ENCODE peak calls at places on chromosomes 2 and 18, in eight cellular contexts. One of them, this sample, is unnamed.
A peak's percentile ranks its signal among the peaks of the same experiment; 100 is the strongest.

GRCh38 chr2:235551965-235552364 is 58.1 kb downstream of the AGAP1 start:
- DNase-seq in left ventricle myocardium inferior: peak; percentile 38
- DNase-seq in right cardiac atrium: peak; percentile 75
- DNase-seq in AG10803: peak; percentile 45
- DNase-seq in K562: peak; percentile 28
- DNase-seq in H1: peak; percentile 38
- DNase-seq in astrocyte of the cerebellum: peak; percentile 22
- DNase-seq in colonic mucosa: peak; percentile 68
- DNase-seq in this sample: peak; percentile 33

GRCh38 chr18:48367557-48367956 is 41.6 kb downstream of the ZBTB7C start:
- DNase-seq in left ventricle myocardium inferior: no peak
- DNase-seq in right cardiac atrium: no peak
- DNase-seq in AG10803: no peak
- DNase-seq in K562: no peak
- DNase-seq in H1: no peak
- DNase-seq in astrocyte of the cerebellum: no peak
- DNase-seq in colonic mucosa: no peak
- DNase-seq in this sample: no peak

GRCh38 chr2:221596192-221596591 is 24.1 kb upstream of the EPHA4 start:
- DNase-seq in left ventricle myocardium inferior: no peak
- DNase-seq in right cardiac atrium: no peak
- DNase-seq in AG10803: peak; percentile 57
- DNase-seq in K562: no peak
- DNase-seq in H1: no peak
- DNase-seq in astrocyte of the cerebellum: peak; percentile 26
- DNase-seq in colonic mucosa: no peak
- DNase-seq in this sample: no peak

GRCh38 chr2:241603686-241604085 is 33.3 kb downstream of the THAP4 start:
- DNase-seq in left ventricle myocardium inferior: no peak
- DNase-seq in right cardiac atrium: no peak
- DNase-seq in AG10803: no peak
- DNase-seq in K562: no peak
- DNase-seq in H1: no peak
- DNase-seq in astrocyte of the cerebellum: no peak
- DNase-seq in colonic mucosa: no peak
- DNase-seq in this sample: no peak

GRCh38 chr2:28314968-28315367 is 77.7 kb upstream of the FOSL2 start:
- DNase-seq in left ventricle myocardium inferior: no peak
- DNase-seq in right cardiac atrium: no peak
- DNase-seq in AG10803: no peak
- DNase-seq in K562: no peak
- DNase-seq in H1: no peak
- DNase-seq in astrocyte of the cerebellum: no peak
- DNase-seq in colonic mucosa: no peak
- DNase-seq in this sample: no peak

GRCh38 chr2:71926860-71927756 is 220.6 kb downstream of the CYP26B1 start:
- DNase-seq in left ventricle myocardium inferior: no peak
- DNase-seq in right cardiac atrium: no peak
- DNase-seq in AG10803: no peak
- DNase-seq in K562: peak; percentile 1
- DNase-seq in H1: no peak
- DNase-seq in astrocyte of the cerebellum: no peak
- DNase-seq in colonic mucosa: peak; percentile 15
- DNase-seq in this sample: no peak

GRCh38 chr18:48959921-48960920 is 9.5 kb upstream of the SMAD7 start:
- DNase-seq in left ventricle myocardium inferior: no peak
- DNase-seq in right cardiac atrium: no peak
- DNase-seq in AG10803: peak; percentile 56
- DNase-seq in K562: no peak
- DNase-seq in H1: peak; percentile 95
- DNase-seq in astrocyte of the cerebellum: no peak
- DNase-seq in colonic mucosa: no peak
- DNase-seq in this sample: peak; percentile 84

GRCh38 chr2:15773846-15774245 is 166.5 kb upstream of the MYCN start:
- DNase-seq in left ventricle myocardium inferior: no peak
- DNase-seq in right cardiac atrium: no peak
- DNase-seq in AG10803: no peak
- DNase-seq in K562: no peak
- DNase-seq in H1: no peak
- DNase-seq in astrocyte of the cerebellum: no peak
- DNase-seq in colonic mucosa: no peak
- DNase-seq in this sample: no peak

GRCh38 chr2:74250189-74250631 is 51.8 kb downstream of the MTHFD2 start:
- DNase-seq in left ventricle myocardium inferior: no peak
- DNase-seq in right cardiac atrium: peak; percentile 67
- DNase-seq in AG10803: peak; percentile 36
- DNase-seq in K562: peak; percentile 76
- DNase-seq in H1: no peak
- DNase-seq in astrocyte of the cerebellum: peak; percentile 16
- DNase-seq in colonic mucosa: peak; percentile 41
- DNase-seq in this sample: no peak

GRCh38 chr2:151482310-151482709 is 72.6 kb downstream of the RIF1 start:
- DNase-seq in left ventricle myocardium inferior: no peak
- DNase-seq in right cardiac atrium: no peak
- DNase-seq in AG10803: no peak
- DNase-seq in K562: no peak
- DNase-seq in H1: no peak
- DNase-seq in astrocyte of the cerebellum: no peak
- DNase-seq in colonic mucosa: no peak
- DNase-seq in this sample: no peak

GRCh38 chr2:52882974-52883373 is 884.6 kb upstream of the CHAC2 start:
- DNase-seq in left ventricle myocardium inferior: no peak
- DNase-seq in right cardiac atrium: no peak
- DNase-seq in AG10803: no peak
- DNase-seq in K562: no peak
- DNase-seq in H1: no peak
- DNase-seq in astrocyte of the cerebellum: no peak
- DNase-seq in colonic mucosa: no peak
- DNase-seq in this sample: no peak

GRCh38 chr2:23760746-23761145 is 166.2 kb downstream of the ATAD2B start:
- DNase-seq in left ventricle myocardium inferior: no peak
- DNase-seq in right cardiac atrium: no peak
- DNase-seq in AG10803: peak; percentile 71
- DNase-seq in K562: no peak
- DNase-seq in H1: no peak
- DNase-seq in astrocyte of the cerebellum: peak; percentile 55
- DNase-seq in colonic mucosa: no peak
- DNase-seq in this sample: peak; percentile 28

GRCh38 chr2:211161236-211161635 is 604.8 kb downstream of the CPS1 start:
- DNase-seq in left ventricle myocardium inferior: no peak
- DNase-seq in right cardiac atrium: no peak
- DNase-seq in AG10803: no peak
- DNase-seq in K562: no peak
- DNase-seq in H1: no peak
- DNase-seq in astrocyte of the cerebellum: peak; percentile 5
- DNase-seq in colonic mucosa: no peak
- DNase-seq in this sample: no peak

GRCh38 chr2:67798536-67799160 is 264.2 kb downstream of the C1D start:
- DNase-seq in left ventricle myocardium inferior: no peak
- DNase-seq in right cardiac atrium: no peak
- DNase-seq in AG10803: no peak
- DNase-seq in K562: no peak
- DNase-seq in H1: no peak
- DNase-seq in astrocyte of the cerebellum: no peak
- DNase-seq in colonic mucosa: no peak
- DNase-seq in this sample: no peak

GRCh38 chr2:162053808-162054155 is 20.2 kb downstream of the DPP4 start:
- DNase-seq in left ventricle myocardium inferior: no peak
- DNase-seq in right cardiac atrium: no peak
- DNase-seq in AG10803: no peak
- DNase-seq in K562: no peak
- DNase-seq in H1: no peak
- DNase-seq in astrocyte of the cerebellum: no peak
- DNase-seq in colonic mucosa: no peak
- DNase-seq in this sample: no peak

GRCh38 chr2:161219213-161219612 is 59.0 kb downstream of the TANK start:
- DNase-seq in left ventricle myocardium inferior: no peak
- DNase-seq in right cardiac atrium: no peak
- DNase-seq in AG10803: no peak
- DNase-seq in K562: no peak
- DNase-seq in H1: no peak
- DNase-seq in astrocyte of the cerebellum: no peak
- DNase-seq in colonic mucosa: no peak
- DNase-seq in this sample: no peak

GRCh38 chr18:59065684-59066083 is 74.0 kb upstream of the SEC11C start:
- DNase-seq in left ventricle myocardium inferior: no peak
- DNase-seq in right cardiac atrium: no peak
- DNase-seq in AG10803: no peak
- DNase-seq in K562: no peak
- DNase-seq in H1: no peak
- DNase-seq in astrocyte of the cerebellum: no peak
- DNase-seq in colonic mucosa: no peak
- DNase-seq in this sample: no peak

GRCh38 chr2:76748581-76749296 is 773.4 kb downstream of the LRRTM4 start:
- DNase-seq in left ventricle myocardium inferior: no peak
- DNase-seq in right cardiac atrium: no peak
- DNase-seq in AG10803: no peak
- DNase-seq in K562: no peak
- DNase-seq in H1: no peak
- DNase-seq in astrocyte of the cerebellum: no peak
- DNase-seq in colonic mucosa: no peak
- DNase-seq in this sample: no peak
- H3K4me3 ChIP-seq in left ventricle myocardium inferior: no peak overlapping the region
- H3K4me3 ChIP-seq in right cardiac atrium: no peak overlapping the region
- H3K4me3 ChIP-seq in AG10803: no peak overlapping the region
- H3K4me3 ChIP-seq in K562: no peak overlapping the region
- H3K4me3 ChIP-seq in H1: no peak overlapping the region
- H3K4me3 ChIP-seq in astrocyte of the cerebellum: no peak overlapping the region
- H3K4me3 ChIP-seq in colonic mucosa: no peak overlapping the region
- H3K4me3 ChIP-seq in this sample: no peak overlapping the region

DNA sequence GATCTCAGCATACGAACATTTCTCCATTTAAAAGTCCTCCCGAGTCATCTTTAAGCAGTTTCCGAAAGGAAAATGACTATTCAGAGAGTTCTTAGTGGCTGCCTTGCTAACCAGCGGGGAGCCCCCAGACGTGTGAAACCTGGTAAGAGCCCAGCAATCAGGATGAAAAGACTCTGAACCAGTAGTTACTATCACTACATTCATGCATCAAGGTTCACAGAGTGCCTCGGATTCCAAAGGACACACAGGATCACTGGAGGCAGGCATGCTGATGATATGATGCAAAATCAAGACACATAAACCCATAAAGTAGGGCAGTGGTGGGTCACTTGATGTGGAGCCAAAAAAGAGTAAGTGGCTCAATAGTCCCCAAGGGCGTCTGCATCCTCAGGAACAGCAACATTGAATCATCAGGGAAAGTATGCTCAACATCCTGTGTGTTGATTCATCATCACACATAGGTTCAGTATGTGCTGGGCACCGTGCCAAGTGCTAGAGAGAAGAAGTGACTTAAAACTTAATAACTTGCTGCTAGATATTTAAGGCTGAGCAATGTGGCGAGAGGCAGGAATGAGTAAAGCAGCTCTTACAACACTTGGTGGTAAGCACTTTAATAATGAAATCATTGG is 4.4 kb downstream of the CCL20 start:
- DNase-seq in left ventricle myocardium inferior: peak; percentile 73
- DNase-seq in right cardiac atrium: peak; percentile 69
- DNase-seq in AG10803: peak; percentile 100
- DNase-seq in K562: no peak
- DNase-seq in H1: peak; percentile 15
- DNase-seq in astrocyte of the cerebellum: peak; percentile 99
- DNase-seq in colonic mucosa: peak; percentile 79
- DNase-seq in this sample: peak; percentile 94
- H3K4me3 ChIP-seq in left ventricle myocardium inferior: no peak overlapping the region
- H3K4me3 ChIP-seq in right cardiac atrium: no peak overlapping the region
- H3K4me3 ChIP-seq in AG10803: no peak overlapping the region
- H3K4me3 ChIP-seq in K562: no peak overlapping the region
- H3K4me3 ChIP-seq in H1: no peak overlapping the region
- H3K4me3 ChIP-seq in astrocyte of the cerebellum: peak overlapping the region; percentile 3
- H3K4me3 ChIP-seq in colonic mucosa: no peak overlapping the region
- H3K4me3 ChIP-seq in this sample: no peak overlapping the region

GRCh38 chr2:9952286-9952737 is 819 bp downstream of the GRHL1 start:
- DNase-seq in left ventricle myocardium inferior: no peak
- DNase-seq in right cardiac atrium: no peak
- DNase-seq in AG10803: no peak
- DNase-seq in K562: no peak
- DNase-seq in H1: no peak
- DNase-seq in astrocyte of the cerebellum: no peak
- DNase-seq in colonic mucosa: no peak
- DNase-seq in this sample: no peak
- H3K4me3 ChIP-seq in left ventricle myocardium inferior: peak overlapping the region; percentile 82
- H3K4me3 ChIP-seq in right cardiac atrium: peak overlapping the region; percentile 77
- H3K4me3 ChIP-seq in AG10803: peak overlapping the region; percentile 62
- H3K4me3 ChIP-seq in K562: peak overlapping the region; percentile 79
- H3K4me3 ChIP-seq in H1: peak overlapping the region; percentile 71
- H3K4me3 ChIP-seq in astrocyte of the cerebellum: peak overlapping the region; percentile 47
- H3K4me3 ChIP-seq in colonic mucosa: peak overlapping the region; percentile 60
- H3K4me3 ChIP-seq in this sample: peak overlapping the region; percentile 90

GRCh38 chr18:7926526-7926925 is 359.4 kb downstream of the PTPRM start:
- DNase-seq in left ventricle myocardium inferior: no peak
- DNase-seq in right cardiac atrium: no peak
- DNase-seq in AG10803: no peak
- DNase-seq in K562: peak; percentile 13
- DNase-seq in H1: no peak
- DNase-seq in astrocyte of the cerebellum: no peak
- DNase-seq in colonic mucosa: no peak
- DNase-seq in this sample: no peak

GRCh38 chr18:7921938-7922587 is 354.9 kb downstream of the PTPRM start:
- DNase-seq in left ventricle myocardium inferior: no peak
- DNase-seq in right cardiac atrium: no peak
- DNase-seq in AG10803: peak; percentile 52
- DNase-seq in K562: no peak
- DNase-seq in H1: no peak
- DNase-seq in astrocyte of the cerebellum: peak; percentile 54
- DNase-seq in colonic mucosa: no peak
- DNase-seq in this sample: no peak

GRCh38 chr18:7919565-7919964 is 352.4 kb downstream of the PTPRM start:
- DNase-seq in left ventricle myocardium inferior: no peak
- DNase-seq in right cardiac atrium: no peak
- DNase-seq in AG10803: no peak
- DNase-seq in K562: no peak
- DNase-seq in H1: no peak
- DNase-seq in astrocyte of the cerebellum: no peak
- DNase-seq in colonic mucosa: no peak
- DNase-seq in this sample: no peak

GRCh38 chr18:7924616-7925015 is 357.5 kb downstream of the PTPRM start:
- DNase-seq in left ventricle myocardium inferior: no peak
- DNase-seq in right cardiac atrium: no peak
- DNase-seq in AG10803: no peak
- DNase-seq in K562: no peak
- DNase-seq in H1: no peak
- DNase-seq in astrocyte of the cerebellum: no peak
- DNase-seq in colonic mucosa: no peak
- DNase-seq in this sample: no peak

GRCh38 chr18:7923105-7923504 is 356.0 kb downstream of the PTPRM start:
- DNase-seq in left ventricle myocardium inferior: no peak
- DNase-seq in right cardiac atrium: no peak
- DNase-seq in AG10803: no peak
- DNase-seq in K562: no peak
- DNase-seq in H1: no peak
- DNase-seq in astrocyte of the cerebellum: no peak
- DNase-seq in colonic mucosa: no peak
- DNase-seq in this sample: peak; percentile 7
- H3K4me3 ChIP-seq in left ventricle myocardium inferior: no peak overlapping the region
- H3K4me3 ChIP-seq in right cardiac atrium: no peak overlapping the region
- H3K4me3 ChIP-seq in AG10803: no peak overlapping the region
- H3K4me3 ChIP-seq in K562: no peak overlapping the region
- H3K4me3 ChIP-seq in H1: no peak overlapping the region
- H3K4me3 ChIP-seq in astrocyte of the cerebellum: no peak overlapping the region
- H3K4me3 ChIP-seq in colonic mucosa: no peak overlapping the region
- H3K4me3 ChIP-seq in this sample: no peak overlapping the region

This sample was measured in SJSA1.